ENCODE peak calls at places on chromosomes 4 and X, in eight cellular contexts. G, W, I, L, M, Y, H and F are unnamed samples.

GRCh38 chrX:153966841-153967535 is 4.6 kb downstream of the HCFC1 start:
- DNase-seq in G (no peak), W (no peak), I (no peak), L (peak; percentile 64), M (no peak), Y (no peak), H (no peak), F (no peak)

GRCh38 chr4:84887824-84888223 is 78.7 kb downstream of the WDFY3 start:
- DNase-seq in G (no peak), W (no peak), I (no peak), L (no peak), M (no peak), Y (no peak), H (no peak), F (no peak)

GRCh38 chrX:19794690-19795089 is 92.7 kb downstream of the SH3KBP1 start:
- DNase-seq in G (no peak), W (no peak), I (no peak), L (no peak), M (no peak), Y (no peak), H (no peak), F (no peak)

GRCh38 chrX:10537308-10537707 is 83.1 kb downstream of the MID1 start:
- DNase-seq in G (peak; percentile 3), W (no peak), I (no peak), L (no peak), M (no peak), Y (no peak), H (no peak), F (no peak)

GRCh38 chr4:6591305-6591704 is 16.3 kb downstream of the MAN2B2 start:
- DNase-seq in G (no peak), W (no peak), I (no peak), L (no peak), M (no peak), Y (no peak), H (no peak), F (no peak)

GRCh38 chr4:89162486-89162885 is 51.2 kb downstream of the TIGD2 start:
- DNase-seq in G (no peak), W (no peak), I (no peak), L (no peak), M (no peak), Y (no peak), H (no peak), F (no peak)

GRCh38 chr4:17320046-17320445 is 191.8 kb downstream of the QDPR start:
- DNase-seq in G (no peak), W (no peak), I (no peak), L (no peak), M (no peak), Y (no peak), H (no peak), F (no peak)

GRCh38 chr4:159142254-159142653 is 39.4 kb downstream of the RAPGEF2 start:
- DNase-seq in G (no peak), W (no peak), I (no peak), L (no peak), M (no peak), Y (no peak), H (no peak), F (no peak)

GRCh38 chrX:132786217-132786616 is 172.2 kb downstream of the HS6ST2 start:
- DNase-seq in G (no peak), W (no peak), I (no peak), L (no peak), M (no peak), Y (no peak), H (no peak), F (no peak)

GRCh38 chrX:20378291-20378920 is 111.7 kb upstream of the RPS6KA3 start:
- DNase-seq in G (no peak), W (no peak), I (no peak), L (peak; percentile 47), M (no peak), Y (no peak), H (no peak), F (no peak)

GRCh38 chr4:1383728-1384591 is 22.3 kb downstream of the NKX1-1 start:
- DNase-seq in G (no peak), W (peak; percentile 37), I (no peak), L (no peak), M (peak; percentile 68), Y (no peak), H (no peak), F (peak; percentile 61)

GRCh38 chr4:5165419-5166369 is 114.4 kb downstream of the STK32B start:
- DNase-seq in G (no peak), W (no peak), I (no peak), L (no peak), M (no peak), Y (no peak), H (no peak), F (no peak)

GRCh38 chr4:99462875-99463464 is 27.8 kb upstream of the ADH7 start:
- DNase-seq in G (peak; percentile 31), W (no peak), I (no peak), L (peak; percentile 66), M (peak; percentile 69), Y (no peak), H (peak; percentile 63), F (no peak)

GRCh38 chrX:13215729-13216128 is 104.1 kb downstream of the ATXN3L start:
- DNase-seq in G (no peak), W (no peak), I (no peak), L (no peak), M (no peak), Y (no peak), H (no peak), F (no peak)

GRCh38 chrX:102765217-102765616 is 44.7 kb downstream of the GPRASP3 start:
- DNase-seq in G (no peak), W (no peak), I (no peak), L (no peak), M (no peak), Y (no peak), H (no peak), F (no peak)

GRCh38 chrX:133726211-133726630 is 259.2 kb downstream of the GPC3 start:
- DNase-seq in G (no peak), W (no peak), I (peak; percentile 23), L (no peak), M (no peak), Y (no peak), H (no peak), F (no peak)

GRCh38 chr4:38665846-38666490 is 2.0 kb downstream of the KLF3 start:
- DNase-seq in G (no peak), W (no peak), I (no peak), L (no peak), M (no peak), Y (no peak), H (no peak), F (no peak)

GRCh38 chr4:121308328-121308663 is 72.5 kb downstream of the QRFPR start:
- DNase-seq in G (no peak), W (no peak), I (no peak), L (no peak), M (no peak), Y (no peak), H (no peak), F (no peak)

GRCh38 chr4:39814403-39815185 is 116.7 kb downstream of the UBE2K start:
- DNase-seq in G (no peak), W (no peak), I (no peak), L (peak; percentile 48), M (no peak), Y (no peak), H (no peak), F (no peak)

GRCh38 chr4:119025440-119025839 is 110.2 kb upstream of the MYOZ2 start:
- DNase-seq in G (no peak), W (peak; percentile 73), I (no peak), L (no peak), M (no peak), Y (no peak), H (no peak), F (peak; percentile 61)

GRCh38 chr4:89836031-89836777 is 757 bp downstream of the SNCA start:
- DNase-seq in G (no peak), W (no peak), I (no peak), L (no peak), M (no peak), Y (no peak), H (no peak), F (peak; percentile 78)

GRCh38 chr4:105171912-105172311 is 25.2 kb downstream of the TET2 start:
- DNase-seq in G (no peak), W (no peak), I (no peak), L (no peak), M (no peak), Y (no peak), H (no peak), F (no peak)

GRCh38 chr4:88439161-88439760 is 17.7 kb upstream of the HERC5 start:
- DNase-seq in G (no peak), W (no peak), I (no peak), L (no peak), M (no peak), Y (no peak), H (no peak), F (no peak)

GRCh38 chrX:119045884-119046283 is 26.9 kb upstream of the CT47C1 start:
- DNase-seq in G (no peak), W (no peak), I (no peak), L (no peak), M (no peak), Y (no peak), H (no peak), F (no peak)

GRCh38 chrX:109270580-109271484 is 211.1 kb downstream of the GUCY2F start:
- DNase-seq in G (no peak), W (peak; percentile 41), I (peak; percentile 2), L (no peak), M (no peak), Y (no peak), H (peak; percentile 69), F (no peak)

GRCh38 chrX:47156611-47157520 is 11.8 kb downstream of the RBM10 start:
- DNase-seq in G (no peak), W (no peak), I (no peak), L (no peak), M (peak; percentile 64), Y (no peak), H (no peak), F (no peak)

GRCh38 chr4:114272226-114272625 is 292.8 kb upstream of the ARSJ start:
- DNase-seq in G (no peak), W (no peak), I (peak; percentile 99), L (no peak), M (no peak), Y (no peak), H (no peak), F (no peak)

GRCh38 chr4:147137280-147137679 is 191.6 kb upstream of the TTC29 start:
- DNase-seq in G (no peak), W (no peak), I (no peak), L (no peak), M (no peak), Y (no peak), H (no peak), F (no peak)

GRCh38 chrX:119382606-119383005 is 16.5 kb upstream of the SLC25A43 start:
- DNase-seq in G (no peak), W (no peak), I (no peak), L (no peak), M (no peak), Y (no peak), H (no peak), F (no peak)

GRCh38 chr4:145231906-145232700 is 51.7 kb upstream of the OTUD4 start:
- DNase-seq in G (no peak), W (no peak), I (peak; percentile 34), L (no peak), M (no peak), Y (no peak), H (no peak), F (no peak)

GRCh38 chr4:183444149-183444952 is at the start of gene CDKN2AIP:
- DNase-seq in G (peak; percentile 34), W (peak; percentile 96), I (no peak), L (peak; percentile 94), M (peak; percentile 99), Y (peak; percentile 64), H (peak; percentile 96), F (peak; percentile 94)